ENCODE peak calls at places on chromosome 15, in eight cellular contexts. N, C, M, I, Q, O, H and S are unnamed samples.

GRCh38 chr15:63598467-63599400 is 1.5 kb downstream of the FBXL22 start:
- DNase-seq in N (peak; percentile 70), C (no peak), O (no peak), Q (no peak), I (peak; percentile 58), H (no peak), M (no peak), S (no peak)

GRCh38 chr15:38853608-38854007 is 289.0 kb upstream of the RASGRP1 start:
- DNase-seq in Q (no peak), H (peak; percentile 81), M (no peak), C (peak; percentile 22), O (no peak), N (no peak), I (peak; percentile 14), S (peak; percentile 74)

GRCh38 chr15:77821188-77821958 is 188.7 kb upstream of the LINGO1 start:
- DNase-seq in M (peak; percentile 60), N (peak; percentile 63), C (peak; percentile 13), H (peak; percentile 82), O (no peak), I (peak; percentile 84), Q (no peak), S (peak; percentile 63)

GRCh38 chr15:98009169-98009568 is 48.7 kb downstream of the ARRDC4 start:
- DNase-seq in C (no peak), O (no peak), H (no peak), Q (no peak), N (no peak), M (no peak), I (no peak), S (no peak)

GRCh38 chr15:70955151-70955550 is 62.5 kb downstream of the LRRC49 start:
- DNase-seq in H (no peak), M (no peak), Q (no peak), N (no peak), O (no peak), C (no peak), I (no peak), S (no peak)

GRCh38 chr15:73633991-73634495 is 854 bp upstream of the NPTN start:
- DNase-seq in O (peak; percentile 85), Q (no peak), H (no peak), I (peak; percentile 60), M (no peak), N (no peak), C (peak; percentile 71), S (peak; percentile 87)

GRCh38 chr15:66615175-66615495 is 49.3 kb upstream of the LCTL start:
- DNase-seq in H (no peak), I (no peak), M (no peak), N (no peak), O (no peak), Q (no peak), C (no peak), S (no peak)

GRCh38 chr15:57591822-57592367 is at the start of gene MYZAP:
- DNase-seq in M (peak; percentile 64), I (peak; percentile 81), Q (peak; percentile 61), N (peak; percentile 83), O (no peak), C (no peak), H (no peak), S (peak; percentile 18)

GRCh38 chr15:85477730-85478129 is 97.3 kb downstream of the AKAP13 start:
- DNase-seq in O (peak; percentile 87), I (no peak), C (no peak), Q (no peak), M (no peak), H (no peak), N (no peak), S (no peak)

GRCh38 chr15:101488300-101489164 is 975 bp downstream of the PCSK6 start:
- DNase-seq in M (peak; percentile 57), Q (no peak), I (peak; percentile 28), N (peak; percentile 24), H (no peak), C (no peak), O (no peak), S (no peak)

GRCh38 chr15:101490922-101491738 is 1.6 kb upstream of the PCSK6 start:
- DNase-seq in N (no peak), M (peak; percentile 60), I (no peak), H (no peak), C (no peak), Q (no peak), O (no peak), S (no peak)

GRCh38 chr15:101490408-101490891 is 943 bp upstream of the PCSK6 start:
- DNase-seq in C (no peak), M (peak; percentile 52), H (no peak), N (peak; percentile 18), O (no peak), Q (no peak), I (no peak), S (no peak)

GRCh38 chr15:101489236-101489632 is 273 bp downstream of the PCSK6 start:
- DNase-seq in H (no peak), C (peak; percentile 47), O (no peak), N (peak; percentile 60), Q (peak; percentile 69), I (peak; percentile 73), M (peak; percentile 57), S (peak; percentile 67)

DNA sequence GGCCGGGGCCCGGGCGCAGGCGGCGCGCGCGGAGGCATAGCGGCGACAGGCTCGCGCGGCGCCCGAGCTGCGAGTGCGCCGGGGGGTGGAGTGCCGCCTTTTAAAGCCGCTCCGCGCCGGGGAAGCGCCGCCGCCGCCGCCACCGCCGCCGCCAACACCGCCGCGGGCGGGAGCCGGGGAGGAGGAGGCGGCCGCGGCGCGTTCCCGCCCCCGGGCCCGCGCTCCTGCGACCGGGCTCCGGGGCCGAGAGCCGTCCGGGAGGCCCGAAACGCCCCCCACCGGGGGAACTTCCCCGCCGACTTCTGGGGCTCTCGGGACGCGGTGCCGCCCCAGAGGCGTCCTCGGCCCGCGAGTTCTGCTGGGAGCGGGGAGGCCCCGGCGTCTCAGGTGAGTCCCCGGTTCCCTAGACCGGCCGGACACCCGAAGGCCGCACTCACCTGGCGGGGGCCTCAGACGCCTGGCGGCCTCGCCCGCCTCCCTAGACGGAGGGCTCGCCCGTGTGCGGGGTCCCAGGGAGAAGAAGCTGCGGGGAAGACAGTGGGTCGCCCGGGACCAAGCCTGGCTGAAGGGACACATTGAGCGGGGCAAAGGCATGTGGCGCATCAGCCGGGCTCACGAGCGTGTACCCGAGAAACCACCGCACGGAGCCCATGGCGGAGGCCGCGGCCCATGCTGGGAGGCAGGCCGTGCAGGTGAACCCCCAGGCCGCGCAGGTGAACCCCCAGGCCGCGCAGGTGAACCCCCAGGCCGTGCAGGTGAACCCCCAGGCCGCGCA is at the start of gene PCSK6:
- DNase-seq in Q (peak; percentile 50), C (peak; percentile 20), N (peak; percentile 51), O (no peak), M (peak; percentile 56), I (peak; percentile 69), H (no peak), S (no peak)
- H3K27me3 ChIP-seq in Q (peaks cover 2% of the 10 kb centered on the region), C (peaks cover 8% of the 10 kb centered on the region), N (peaks cover 11% of the 10 kb centered on the region), O (peaks cover 17% of the 10 kb centered on the region), M (no peaks in the 10 kb centered on the region), I (peaks cover 17% of the 10 kb centered on the region), H (no peaks in the 10 kb centered on the region), S (peaks cover 5% of the 10 kb centered on the region)

DNA sequence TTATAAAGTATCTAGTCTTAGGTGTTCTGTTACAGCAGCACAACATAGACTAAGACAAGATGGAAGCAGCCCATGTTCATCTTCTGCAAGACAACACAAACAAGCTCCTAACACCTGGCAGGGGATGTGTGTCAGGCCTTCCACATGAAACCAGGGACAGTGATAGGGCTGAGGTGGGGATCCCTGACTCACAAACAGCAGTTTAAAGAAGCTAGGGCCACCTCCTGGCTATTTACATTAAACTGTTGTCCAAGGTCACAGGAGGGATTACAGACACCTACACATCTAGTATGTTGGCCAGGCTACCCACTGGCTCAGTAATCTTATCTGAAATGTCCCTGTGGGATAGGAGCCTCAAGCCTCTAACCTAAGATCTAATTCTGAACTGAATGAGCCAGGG is 211.3 kb downstream of the MINAR1 start:
- DNase-seq in I (no peak), N (no peak), Q (no peak), M (no peak), C (no peak), O (no peak), H (no peak), S (peak; percentile 76)
- H3K27me3 ChIP-seq in I (no peaks in the 10 kb centered on the region), N (no peaks in the 10 kb centered on the region), Q (no peaks in the 10 kb centered on the region), M (no peaks in the 10 kb centered on the region), C (no peaks in the 10 kb centered on the region), O (no peaks in the 10 kb centered on the region), H (peaks cover 4% of the 10 kb centered on the region), S (no peaks in the 10 kb centered on the region)

GRCh38 chr15:65381445-65382145 is 3.8 kb upstream of the IGDCC3 start:
- DNase-seq in Q (no peak), M (no peak), C (no peak), H (no peak), N (no peak), I (no peak), O (no peak), S (no peak)

GRCh38 chr15:65377105-65377975 is 462 bp downstream of the IGDCC3 start:
- DNase-seq in H (no peak), C (no peak), I (peak; percentile 65), M (no peak), N (no peak), O (no peak), Q (peak; percentile 24), S (peak; percentile 77)

GRCh38 chr15:65382146-65382491 is 4.3 kb upstream of the IGDCC3 start:
- DNase-seq in I (no peak), O (no peak), Q (no peak), N (no peak), C (no peak), H (no peak), M (no peak), S (no peak)

GRCh38 chr15:65377976-65378366 is at the start of gene IGDCC3:
- DNase-seq in H (no peak), I (peak; percentile 73), N (no peak), C (no peak), O (no peak), M (no peak), Q (no peak), S (peak; percentile 85)

DNA sequence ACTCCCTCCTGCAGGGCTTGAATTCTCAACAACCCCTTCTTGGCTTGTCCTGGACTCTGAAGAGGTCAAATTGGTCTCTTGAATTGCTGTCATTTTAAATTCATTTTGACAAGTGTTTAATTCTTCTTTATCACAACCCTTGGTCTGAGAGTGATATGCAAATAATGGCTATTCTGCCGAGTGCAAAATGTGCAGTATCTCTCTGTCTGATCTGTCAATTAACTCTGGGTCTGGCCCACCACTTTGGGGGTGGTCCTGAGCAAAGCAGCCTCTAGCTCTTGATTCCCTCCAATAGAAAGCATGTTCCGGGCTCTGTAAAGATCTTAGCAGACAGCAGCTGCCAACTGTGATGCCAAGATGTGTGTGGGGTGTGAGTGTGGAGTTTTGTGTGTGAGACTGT is 2.2 kb upstream of the IGDCC3 start:
- DNase-seq in C (no peak), M (no peak), N (no peak), O (no peak), H (no peak), I (no peak), Q (no peak), S (no peak)
- H3K27me3 ChIP-seq in C (no peaks in the 10 kb centered on the region), M (no peaks in the 10 kb centered on the region), N (peaks cover 38% of the 10 kb centered on the region), O (peaks cover 26% of the 10 kb centered on the region), H (no peaks in the 10 kb centered on the region), I (peaks cover 3% of the 10 kb centered on the region), Q (no peaks in the 10 kb centered on the region), S (no peaks in the 10 kb centered on the region)

DNA sequence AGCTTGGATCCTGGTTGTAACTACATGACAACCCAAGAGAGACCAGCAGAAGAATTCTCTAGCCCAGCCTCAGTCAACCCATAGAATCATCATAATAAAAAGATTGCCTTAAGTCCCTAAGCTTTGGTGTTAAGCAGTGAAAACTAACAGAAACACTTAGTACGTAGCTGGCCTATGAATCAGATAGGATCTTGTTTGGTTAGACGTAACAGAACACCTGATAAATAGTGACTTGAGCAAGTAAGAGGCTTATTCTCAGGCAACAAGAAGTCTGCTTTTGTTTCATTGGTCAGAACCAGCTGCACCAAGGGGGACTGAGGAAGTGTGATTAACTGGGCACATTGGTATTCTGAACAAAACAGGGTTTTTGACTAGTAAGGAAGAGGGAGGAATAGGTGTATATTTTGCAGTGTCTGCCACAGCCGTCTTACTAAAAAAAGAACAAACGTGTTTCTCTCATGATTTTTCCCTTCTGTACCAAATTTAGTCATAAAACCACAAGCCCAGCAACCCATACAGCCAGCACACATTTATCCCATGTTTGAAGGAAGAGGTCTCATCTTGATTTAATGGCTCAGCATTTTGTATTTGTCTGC is 53.3 kb upstream of the GLCE start:
- DNase-seq in I (peak; percentile 33), H (no peak), N (no peak), C (no peak), M (no peak), Q (no peak), O (peak; percentile 12), S (no peak)
- H3K27me3 ChIP-seq in I (no peaks in the 10 kb centered on the region), H (peaks cover 2% of the 10 kb centered on the region), N (no peaks in the 10 kb centered on the region), C (no peaks in the 10 kb centered on the region), M (no peaks in the 10 kb centered on the region), Q (no peaks in the 10 kb centered on the region), O (peaks cover 6% of the 10 kb centered on the region), S (no peaks in the 10 kb centered on the region)